ENCODE peak calls at places on chromosomes 1 and 21, in eight cellular contexts. One of them, this sample, is unnamed.

GRCh38 chr1:155062151-155062686 is 1.3 kb upstream of the EFNA4 start:
- DNase-seq in AG09319: no peak
- DNase-seq in stimulated activated CD4-positive, alpha-beta T cell treated with anti-CD3 and anti-CD28 coated beads, Interleukin-1b, Interleukin-23, amount 100 ng/mL, for 24 hours: no peak
- DNase-seq in glutamatergic neuron: peak; percentile 77
- DNase-seq in GDM1: no peak
- DNase-seq in stimulated activated CD8-positive, alpha-beta memory T cell treated with anti-CD3 and anti-CD28 coated beads, Interleukin-2, amount 100 ng/mL, for 48 hours: no peak
- DNase-seq in epithelial cell of esophagus: no peak
- DNase-seq in mucosa of gallbladder: no peak
- DNase-seq in this sample: peak; percentile 67

GRCh38 chr1:175543447-175543846 is 199.9 kb downstream of the TNR start:
- DNase-seq in GDM1: no peak
- DNase-seq in stimulated activated CD4-positive, alpha-beta T cell treated with anti-CD3 and anti-CD28 coated beads, Interleukin-1b, Interleukin-23, amount 100 ng/mL, for 24 hours: no peak
- DNase-seq in AG09319: no peak
- DNase-seq in mucosa of gallbladder: no peak
- DNase-seq in epithelial cell of esophagus: peak; percentile 13
- DNase-seq in glutamatergic neuron: no peak
- DNase-seq in stimulated activated CD8-positive, alpha-beta memory T cell treated with anti-CD3 and anti-CD28 coated beads, Interleukin-2, amount 100 ng/mL, for 48 hours: no peak
- DNase-seq in this sample: no peak

GRCh38 chr1:89938171-89939055 is 56.5 kb upstream of the ZNF326 start:
- DNase-seq in glutamatergic neuron: no peak
- DNase-seq in AG09319: peak; percentile 12
- DNase-seq in mucosa of gallbladder: no peak
- DNase-seq in epithelial cell of esophagus: peak; percentile 21
- DNase-seq in GDM1: no peak
- DNase-seq in stimulated activated CD8-positive, alpha-beta memory T cell treated with anti-CD3 and anti-CD28 coated beads, Interleukin-2, amount 100 ng/mL, for 48 hours: no peak
- DNase-seq in stimulated activated CD4-positive, alpha-beta T cell treated with anti-CD3 and anti-CD28 coated beads, Interleukin-1b, Interleukin-23, amount 100 ng/mL, for 24 hours: no peak
- DNase-seq in this sample: no peak

GRCh38 chr1:90133133-90133532 is 138.2 kb downstream of the ZNF326 start:
- DNase-seq in stimulated activated CD8-positive, alpha-beta memory T cell treated with anti-CD3 and anti-CD28 coated beads, Interleukin-2, amount 100 ng/mL, for 48 hours: no peak
- DNase-seq in epithelial cell of esophagus: peak; percentile 61
- DNase-seq in glutamatergic neuron: no peak
- DNase-seq in GDM1: no peak
- DNase-seq in stimulated activated CD4-positive, alpha-beta T cell treated with anti-CD3 and anti-CD28 coated beads, Interleukin-1b, Interleukin-23, amount 100 ng/mL, for 24 hours: no peak
- DNase-seq in AG09319: no peak
- DNase-seq in mucosa of gallbladder: peak; percentile 31
- DNase-seq in this sample: peak; percentile 59

GRCh38 chr1:96361251-96361856 is 360.2 kb upstream of the PTBP2 start:
- DNase-seq in GDM1: no peak
- DNase-seq in mucosa of gallbladder: no peak
- DNase-seq in glutamatergic neuron: no peak
- DNase-seq in AG09319: no peak
- DNase-seq in epithelial cell of esophagus: no peak
- DNase-seq in stimulated activated CD8-positive, alpha-beta memory T cell treated with anti-CD3 and anti-CD28 coated beads, Interleukin-2, amount 100 ng/mL, for 48 hours: no peak
- DNase-seq in stimulated activated CD4-positive, alpha-beta T cell treated with anti-CD3 and anti-CD28 coated beads, Interleukin-1b, Interleukin-23, amount 100 ng/mL, for 24 hours: no peak
- DNase-seq in this sample: peak; percentile 73

GRCh38 chr1:100584761-100585745 is 47.1 kb downstream of the GPR88 start:
- DNase-seq in stimulated activated CD8-positive, alpha-beta memory T cell treated with anti-CD3 and anti-CD28 coated beads, Interleukin-2, amount 100 ng/mL, for 48 hours: no peak
- DNase-seq in glutamatergic neuron: no peak
- DNase-seq in stimulated activated CD4-positive, alpha-beta T cell treated with anti-CD3 and anti-CD28 coated beads, Interleukin-1b, Interleukin-23, amount 100 ng/mL, for 24 hours: no peak
- DNase-seq in GDM1: no peak
- DNase-seq in epithelial cell of esophagus: peak; percentile 19
- DNase-seq in mucosa of gallbladder: no peak
- DNase-seq in AG09319: no peak
- DNase-seq in this sample: no peak

GRCh38 chr1:59761440-59761839 is 53.3 kb upstream of the HOOK1 start:
- DNase-seq in GDM1: no peak
- DNase-seq in stimulated activated CD8-positive, alpha-beta memory T cell treated with anti-CD3 and anti-CD28 coated beads, Interleukin-2, amount 100 ng/mL, for 48 hours: no peak
- DNase-seq in glutamatergic neuron: no peak
- DNase-seq in mucosa of gallbladder: no peak
- DNase-seq in AG09319: no peak
- DNase-seq in epithelial cell of esophagus: peak; percentile 88
- DNase-seq in stimulated activated CD4-positive, alpha-beta T cell treated with anti-CD3 and anti-CD28 coated beads, Interleukin-1b, Interleukin-23, amount 100 ng/mL, for 24 hours: no peak
- DNase-seq in this sample: no peak

GRCh38 chr1:239253032-239253431 is 133.3 kb upstream of the CHRM3 start:
- DNase-seq in GDM1: no peak
- DNase-seq in glutamatergic neuron: no peak
- DNase-seq in AG09319: no peak
- DNase-seq in stimulated activated CD4-positive, alpha-beta T cell treated with anti-CD3 and anti-CD28 coated beads, Interleukin-1b, Interleukin-23, amount 100 ng/mL, for 24 hours: no peak
- DNase-seq in epithelial cell of esophagus: peak; percentile 91
- DNase-seq in stimulated activated CD8-positive, alpha-beta memory T cell treated with anti-CD3 and anti-CD28 coated beads, Interleukin-2, amount 100 ng/mL, for 48 hours: no peak
- DNase-seq in mucosa of gallbladder: no peak
- DNase-seq in this sample: no peak

GRCh38 chr21:15809818-15810217 is 80.0 kb downstream of the USP25 start:
- DNase-seq in glutamatergic neuron: no peak
- DNase-seq in GDM1: no peak
- DNase-seq in stimulated activated CD8-positive, alpha-beta memory T cell treated with anti-CD3 and anti-CD28 coated beads, Interleukin-2, amount 100 ng/mL, for 48 hours: no peak
- DNase-seq in AG09319: peak; percentile 7
- DNase-seq in mucosa of gallbladder: no peak
- DNase-seq in epithelial cell of esophagus: peak; percentile 71
- DNase-seq in stimulated activated CD4-positive, alpha-beta T cell treated with anti-CD3 and anti-CD28 coated beads, Interleukin-1b, Interleukin-23, amount 100 ng/mL, for 24 hours: no peak
- DNase-seq in this sample: no peak

This sample was measured in D341Med.